ENCODE peak calls at places on chromosome 15, in seven cellular contexts. Q is A549, W is transverse colon, F is lower lobe of right lung, J is left ventricle myocardium inferior, H is heart left ventricle, B is PC-3. X is an unnamed sample.
A peak's percentile ranks its signal among the peaks of the same experiment; 100 is the strongest.

GRCh38 chr15:57019496-57020160 is 101.2 kb downstream of the TCF12 start:
- DNase-seq in Q (no peak), W (no peak), F (no peak), J (peak; percentile 27), H (no peak), B (no peak), X (no peak)

GRCh38 chr15:82688691-82689090 is 21.0 kb downstream of the AP3B2 start:
- DNase-seq in Q (no peak), W (no peak), F (no peak), J (no peak), H (no peak), B (no peak), X (no peak)

GRCh38 chr15:50828610-50829206 is 63.2 kb upstream of the SPPL2A start:
- DNase-seq in Q (peak; percentile 55), W (peak; percentile 18), F (no peak), J (no peak), H (no peak), B (peak; percentile 47), X (no peak)

GRCh38 chr15:62447742-62448141 is 282.7 kb upstream of the C2CD4B start:
- DNase-seq in Q (no peak), W (no peak), F (no peak), J (peak; percentile 42), H (no peak), B (no peak), X (no peak)

GRCh38 chr15:77702211-77702957 is 69.7 kb upstream of the LINGO1 start:
- DNase-seq in Q (peak; percentile 52), W (peak; percentile 12), F (no peak), J (no peak), H (no peak), B (peak; percentile 36), X (no peak)

GRCh38 chr15:66654718-66655375 is 47.2 kb upstream of the SMAD6 start:
- DNase-seq in Q (no peak), W (no peak), F (no peak), J (peak; percentile 45), H (no peak), B (no peak), X (no peak)

GRCh38 chr15:62348119-62348518 is 183.0 kb upstream of the C2CD4B start:
- DNase-seq in Q (no peak), W (no peak), F (no peak), J (no peak), H (no peak), B (no peak), X (no peak)

GRCh38 chr15:68022061-68022460 is 32.1 kb upstream of the PIAS1 start:
- DNase-seq in Q (no peak), W (peak; percentile 28), F (peak; percentile 57), J (peak; percentile 32), H (no peak), B (no peak), X (no peak)

GRCh38 chr15:90264649-90265048 is 823 bp upstream of the NGRN start:
- DNase-seq in Q (peak; percentile 18), W (peak; percentile 73), F (no peak), J (no peak), H (no peak), B (peak; percentile 70), X (no peak)

GRCh38 chr15:55915876-55916567 is 77.4 kb downstream of the NEDD4 start:
- DNase-seq in Q (no peak), W (no peak), F (no peak), J (no peak), H (no peak), B (no peak), X (no peak)

GRCh38 chr15:68601206-68602197 is 22.7 kb downstream of the CORO2B start:
- DNase-seq in Q (no peak), W (no peak), F (no peak), J (no peak), H (no peak), B (no peak), X (no peak)

GRCh38 chr15:34608517-34608916 is 25.1 kb upstream of the GOLGA8B start:
- DNase-seq in Q (no peak), W (no peak), F (no peak), J (no peak), H (no peak), B (no peak), X (no peak)

GRCh38 chr15:31563421-31563820 is 236.8 kb downstream of the KLF13 start:
- DNase-seq in Q (no peak), W (no peak), F (no peak), J (no peak), H (no peak), B (no peak), X (no peak)

GRCh38 chr15:41971089-41971892 is 1.1 kb downstream of the EHD4 start:
- DNase-seq in Q (peak; percentile 38), W (peak; percentile 72), F (peak; percentile 78), J (peak; percentile 60), H (peak; percentile 77), B (peak; percentile 82), X (peak; percentile 65)

GRCh38 chr15:66164788-66165187 is 88.8 kb downstream of the MEGF11 start:
- DNase-seq in Q (no peak), W (no peak), F (no peak), J (no peak), H (peak; percentile 15), B (no peak), X (no peak)

GRCh38 chr15:77035999-77036471 is 34.9 kb downstream of the TSPAN3 start:
- DNase-seq in Q (no peak), W (peak; percentile 7), F (peak; percentile 45), J (no peak), H (peak; percentile 36), B (no peak), X (peak; percentile 2)

GRCh38 chr15:90889313-90889730 is 5.0 kb downstream of the FES start:
- DNase-seq in Q (no peak), W (no peak), F (no peak), J (no peak), H (no peak), B (no peak), X (no peak)

GRCh38 chr15:25242957-25243799 is 195.6 kb downstream of the UBE3A start:
- DNase-seq in Q (no peak), W (no peak), F (peak; percentile 29), J (peak; percentile 11), H (peak; percentile 33), B (no peak), X (no peak)
- H3K9me3 ChIP-seq in Q (no peaks in the 10 kb centered on the region), W (peaks cover 7% of the 10 kb centered on the region), F (peaks cover 10% of the 10 kb centered on the region), J (peaks cover 51% of the 10 kb centered on the region), H (no peaks in the 10 kb centered on the region), B (peaks cover 5% of the 10 kb centered on the region), X (no peaks in the 10 kb centered on the region)

GRCh38 chr15:79919749-79920511 is 23.1 kb upstream of the MTHFS start:
- DNase-seq in Q (no peak), W (no peak), F (no peak), J (no peak), H (no peak), B (no peak), X (no peak)

GRCh38 chr15:79919090-79919748 is 22.4 kb upstream of the MTHFS start:
- DNase-seq in Q (no peak), W (no peak), F (no peak), J (no peak), H (no peak), B (no peak), X (no peak)

GRCh38 chr15:79916424-79916823 is 19.6 kb upstream of the MTHFS start:
- DNase-seq in Q (no peak), W (no peak), F (no peak), J (no peak), H (no peak), B (no peak), X (no peak)

GRCh38 chr15:79918278-79918677 is 21.5 kb upstream of the MTHFS start:
- DNase-seq in Q (no peak), W (no peak), F (peak; percentile 45), J (no peak), H (no peak), B (no peak), X (no peak)

DNA sequence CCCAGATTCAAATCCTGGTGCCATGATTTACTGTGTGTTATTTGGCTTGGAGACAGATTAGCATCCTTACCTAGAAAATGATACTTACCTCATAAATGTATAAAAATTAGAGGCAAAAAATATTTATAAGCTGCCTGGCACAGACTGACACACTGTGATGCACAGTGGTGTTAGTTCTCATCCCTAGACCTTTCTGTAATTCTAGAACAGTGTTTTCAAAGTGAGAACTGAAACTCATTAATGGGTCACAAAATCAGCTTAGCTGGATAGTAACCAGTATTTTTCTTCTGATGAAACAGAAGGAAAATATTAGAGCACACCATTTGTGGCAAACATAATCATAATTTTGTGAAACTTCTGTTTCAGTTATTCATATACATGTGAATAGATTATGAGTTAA is 17.9 kb upstream of the MTHFS start:
- DNase-seq in Q (no peak), W (no peak), F (no peak), J (no peak), H (no peak), B (no peak), X (no peak)
- H3K9me3 ChIP-seq in Q (peaks cover 62% of the 10 kb centered on the region), W (peaks cover 55% of the 10 kb centered on the region), F (peaks cover 71% of the 10 kb centered on the region), J (peaks cover 69% of the 10 kb centered on the region), H (peaks cover 62% of the 10 kb centered on the region), B (peaks cover 27% of the 10 kb centered on the region), X (peaks cover 18% of the 10 kb centered on the region)

GRCh38 chr15:98537516-98538060 is 110.8 kb upstream of the IGF1R start:
- DNase-seq in Q (no peak), W (no peak), F (no peak), J (no peak), H (no peak), B (no peak), X (no peak)
- H3K9me3 ChIP-seq in Q (peaks cover 5% of the 10 kb centered on the region), W (no peaks in the 10 kb centered on the region), F (no peaks in the 10 kb centered on the region), J (no peaks in the 10 kb centered on the region), H (no peaks in the 10 kb centered on the region), B (no peaks in the 10 kb centered on the region), X (no peaks in the 10 kb centered on the region)

GRCh38 chr15:25172691-25173090 is 217.9 kb downstream of the SNRPN start:
- DNase-seq in Q (no peak), W (no peak), F (peak; percentile 19), J (no peak), H (no peak), B (no peak), X (no peak)

GRCh38 chr15:25171856-25172687 is 217.3 kb downstream of the SNRPN start:
- DNase-seq in Q (no peak), W (no peak), F (peak; percentile 10), J (peak; percentile 6), H (no peak), B (no peak), X (no peak)

GRCh38 chr15:25170781-25171110 is 216.0 kb downstream of the SNRPN start:
- DNase-seq in Q (no peak), W (no peak), F (peak; percentile 32), J (no peak), H (peak; percentile 33), B (no peak), X (no peak)

GRCh38 chr15:25170113-25170731 is 215.4 kb downstream of the SNRPN start:
- DNase-seq in Q (no peak), W (no peak), F (peak; percentile 32), J (peak; percentile 8), H (peak; percentile 39), B (no peak), X (no peak)

DNA sequence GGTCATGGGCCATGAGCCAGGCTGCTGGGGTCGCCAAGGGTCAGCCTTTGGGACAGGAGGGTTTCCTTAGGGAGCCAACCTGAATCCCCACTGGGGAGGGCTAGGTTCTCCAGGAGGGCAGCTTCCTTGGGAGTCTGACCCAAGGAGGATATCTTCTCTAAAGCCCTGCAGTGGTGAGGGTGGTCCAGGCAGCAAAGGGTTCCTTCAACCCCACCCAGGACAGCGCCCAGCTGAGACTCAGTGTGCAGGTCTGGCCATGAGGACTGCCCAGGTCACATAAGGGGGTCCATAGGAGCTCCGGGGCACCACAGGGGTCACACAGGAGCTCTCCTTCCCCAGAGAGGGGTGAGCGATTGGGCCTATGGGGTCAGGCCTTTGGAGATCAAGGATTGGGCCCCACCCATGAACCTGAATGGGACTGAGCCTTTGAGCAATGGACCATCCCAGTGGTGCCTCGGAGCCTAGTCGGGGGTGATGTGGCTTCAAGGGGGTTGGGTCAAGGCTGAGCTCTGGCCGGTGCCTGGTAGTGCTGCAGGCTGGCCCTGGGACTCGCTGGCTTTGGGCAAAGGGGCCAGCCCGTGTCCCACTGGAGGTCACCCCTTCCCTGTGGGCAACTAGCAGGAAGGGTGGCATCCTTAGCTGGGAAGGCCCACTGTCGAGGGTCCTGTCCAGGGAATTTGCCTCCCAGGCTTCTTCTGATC is 216.5 kb downstream of the SNRPN start:
- DNase-seq in Q (no peak), W (no peak), F (peak; percentile 36), J (peak; percentile 8), H (no peak), B (no peak), X (peak; percentile 8)
- H3K9me3 ChIP-seq in Q (no peaks in the 10 kb centered on the region), W (peaks cover 25% of the 10 kb centered on the region), F (peaks cover 41% of the 10 kb centered on the region), J (peaks cover 68% of the 10 kb centered on the region), H (peaks cover 42% of the 10 kb centered on the region), B (peaks cover 9% of the 10 kb centered on the region), X (no peaks in the 10 kb centered on the region)

X was measured in T-helper 17 cell.